ENCODE peak calls at places on chromosomes 1 and 21, in five cellular contexts. A is aorta; Y is upper lobe of right lung; F is CD8-positive, alpha-beta memory T cell; B is adrenal gland. Q is an unnamed sample.

GRCh38 chr1:179121159-179121938 is 39.5 kb downstream of the TOR3A start:
- DNase-seq in A (no peak), Y (no peak), F (no peak), B (no peak), Q (no peak)

GRCh38 chr1:58925247-58925646 is 141.4 kb upstream of the JUN start:
- DNase-seq in A (no peak), Y (no peak), F (no peak), B (no peak), Q (no peak)

GRCh38 chr21:33780631-33781030 is 135.0 kb downstream of the ATP5PO start:
- DNase-seq in A (no peak), Y (no peak), F (no peak), B (no peak), Q (no peak)

GRCh38 chr1:99988210-99988765 is 18.5 kb downstream of the SLC35A3 start:
- DNase-seq in A (no peak), Y (no peak), F (no peak), B (no peak), Q (no peak)

GRCh38 chr1:100306735-100307313 is 40.8 kb downstream of the RTCA start:
- DNase-seq in A (no peak), Y (no peak), F (no peak), B (no peak), Q (no peak)

GRCh38 chr1:26200413-26200812 is 10.0 kb downstream of the CATSPER4 start:
- DNase-seq in A (no peak), Y (no peak), F (no peak), B (no peak), Q (no peak)

GRCh38 chr1:31510853-31511789 is 65.2 kb upstream of the TINAGL1 start:
- DNase-seq in A (no peak), Y (no peak), F (no peak), B (peak), Q (no peak)

GRCh38 chr1:169809370-169810095 is 14.8 kb upstream of the METTL18 start:
- DNase-seq in A (no peak), Y (no peak), F (peak), B (peak), Q (no peak)

GRCh38 chr1:18883079-18883478 is 19.3 kb downstream of the ALDH4A1 start:
- DNase-seq in A (no peak), Y (no peak), F (no peak), B (no peak), Q (no peak)

GRCh38 chr1:209567788-209568187 is 15.7 kb upstream of the CAMK1G start:
- DNase-seq in A (no peak), Y (no peak), F (no peak), B (peak), Q (no peak)

GRCh38 chr1:36112823-36113222 is 12.2 kb downstream of the COL8A2 start:
- DNase-seq in A (no peak), Y (no peak), F (no peak), B (no peak), Q (no peak)

GRCh38 chr1:244224487-244225430 is 173.7 kb downstream of the ZBTB18 start:
- DNase-seq in A (peak), Y (no peak), F (no peak), B (no peak), Q (no peak)

GRCh38 chr1:167544447-167544846 is 9.1 kb downstream of the CREG1 start:
- DNase-seq in A (no peak), Y (no peak), F (no peak), B (no peak), Q (no peak)

GRCh38 chr21:44938976-44939531 is 775 bp upstream of the SLX9 start:
- DNase-seq in A (peak), Y (peak), F (no peak), B (peak), Q (no peak)

GRCh38 chr1:36511804-36512798 is 29.4 kb upstream of the CSF3R start:
- DNase-seq in A (no peak), Y (no peak), F (no peak), B (no peak), Q (no peak)

GRCh38 chr1:47951026-47951425 is 46.2 kb downstream of the TRABD2B start:
- DNase-seq in A (no peak), Y (no peak), F (no peak), B (no peak), Q (no peak)

GRCh38 chr1:19815801-19816736 is 986 bp upstream of the RNF186 start:
- DNase-seq in A (no peak), Y (no peak), F (no peak), B (peak), Q (peak)

GRCh38 chr1:215083408-215083961 is 948 bp downstream of the KCNK2 start:
- DNase-seq in A (no peak), Y (peak), F (no peak), B (peak), Q (no peak)

GRCh38 chr1:215087603-215088002 is 5.1 kb downstream of the KCNK2 start:
- DNase-seq in A (no peak), Y (no peak), F (no peak), B (no peak), Q (no peak)

GRCh38 chr1:215079456-215079855 is 3.1 kb upstream of the KCNK2 start:
- DNase-seq in A (no peak), Y (no peak), F (no peak), B (no peak), Q (no peak)

GRCh38 chr1:215081566-215082531 is 688 bp upstream of the KCNK2 start:
- DNase-seq in A (no peak), Y (no peak), F (no peak), B (peak), Q (peak)

GRCh38 chr1:215082532-215083407 is at the start of gene KCNK2:
- DNase-seq in A (peak), Y (peak), F (no peak), B (peak), Q (no peak)
- H3K4me3 ChIP-seq in A (peak), Y (peak), F (no peak), B (peak), Q (no peak)

DNA sequence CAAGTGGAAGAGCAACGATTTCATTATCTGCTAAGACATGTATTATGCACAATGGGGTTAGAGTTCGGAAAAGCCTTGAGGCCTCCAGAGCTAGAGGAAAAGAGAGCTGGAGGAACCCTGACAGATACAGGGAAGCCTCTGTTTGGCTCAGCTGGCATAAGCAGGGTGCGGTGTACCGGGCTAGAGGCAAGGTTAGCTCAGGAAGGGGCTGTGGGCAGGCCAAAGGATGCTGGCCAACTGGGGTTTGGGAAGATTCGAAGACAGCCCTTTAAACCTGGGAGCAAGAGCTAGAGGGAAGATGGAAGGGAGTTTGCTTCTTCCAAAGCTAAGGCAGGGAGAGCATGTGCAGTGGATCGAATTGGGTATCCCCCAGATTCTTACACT is 107.6 kb upstream of the TLR5 start:
- DNase-seq in A (no peak), Y (no peak), F (no peak), B (no peak), Q (no peak)
- H3K27ac ChIP-seq in A (no peak), Y (no peak), F (no peak), B (no peak), Q (no peak)

GRCh38 chr1:89723144-89723543 is 90.2 kb downstream of the LRRC8C start:
- DNase-seq in A (no peak), Y (no peak), F (no peak), B (no peak), Q (no peak)

GRCh38 chr1:89723863-89724262 is 90.9 kb downstream of the LRRC8C start:
- DNase-seq in A (peak), Y (no peak), F (no peak), B (no peak), Q (no peak)

GRCh38 chr1:89721351-89721750 is 88.4 kb downstream of the LRRC8C start:
- DNase-seq in A (no peak), Y (no peak), F (no peak), B (no peak), Q (no peak)

GRCh38 chr1:89719502-89720306 is 86.8 kb downstream of the LRRC8C start:
- DNase-seq in A (no peak), Y (no peak), F (no peak), B (no peak), Q (no peak)

GRCh38 chr1:89720839-89721238 is 87.9 kb downstream of the LRRC8C start:
- DNase-seq in A (no peak), Y (no peak), F (no peak), B (no peak), Q (no peak)
- H3K4me3 ChIP-seq in A (no peak), Y (no peak), F (no peak), B (no peak), Q (no peak)

GRCh38 chr1:21338568-21339401 is 48.5 kb upstream of the ECE1 start:
- DNase-seq in A (peak), Y (no peak), F (no peak), B (peak), Q (peak)

GRCh38 chr1:21339402-21340229 is 49.4 kb upstream of the ECE1 start:
- DNase-seq in A (no peak), Y (no peak), F (no peak), B (no peak), Q (no peak)

GRCh38 chr1:21341517-21342078 is 51.3 kb upstream of the ECE1 start:
- DNase-seq in A (no peak), Y (no peak), F (no peak), B (peak), Q (no peak)

GRCh38 chr1:21341022-21341421 is 50.8 kb upstream of the ECE1 start:
- DNase-seq in A (no peak), Y (no peak), F (no peak), B (no peak), Q (no peak)

GRCh38 chr1:21340230-21340564 is 49.9 kb upstream of the ECE1 start:
- DNase-seq in A (peak), Y (no peak), F (no peak), B (peak), Q (peak)
- H3K27ac ChIP-seq in A (no peak), Y (no peak), F (no peak), B (peak), Q (peak)

Q was measured in pancreas.